ENCODE peak calls at places on chromosome X, in seven cellular contexts. X is stimulated activated CD4-positive, alpha-beta T cell treated with anti-CD3 and anti-CD28 coated beads, Interleukin-15, amount 100 ng/mL, for 1 hour; H is RPMI7951; K is neural crest cell; O is effector memory CD8-positive, alpha-beta T cell; W is A549; D is naive B cell. U is an unnamed sample.
A peak's percentile ranks its signal among the peaks of the same experiment; 100 is the strongest.

GRCh38 chrX:19514791-19515614 is at the start of gene MAP3K15:
- DNase-seq in D (no peak), W (peak; percentile 70), K (peak; percentile 29), X (no peak), O (no peak), H (peak; percentile 18), U (no peak)

GRCh38 chrX:33970028-33970932 is 161.8 kb downstream of the FAM47A start:
- DNase-seq in K (no peak), D (no peak), W (no peak), O (no peak), X (no peak), H (no peak), U (no peak)

GRCh38 chrX:13029341-13029740 is 15.1 kb downstream of the FAM9C start:
- DNase-seq in W (peak; percentile 87), D (no peak), X (no peak), O (no peak), H (peak; percentile 66), K (no peak), U (no peak)

GRCh38 chrX:37926700-37927099 is 79.3 kb upstream of the DYNLT3 start:
- DNase-seq in D (no peak), W (peak; percentile 25), X (no peak), K (no peak), H (peak; percentile 60), O (no peak), U (no peak)

GRCh38 chrX:43469391-43470054 is 186.6 kb upstream of the MAOA start:
- DNase-seq in X (no peak), W (no peak), K (no peak), H (no peak), O (no peak), D (no peak), U (no peak)

GRCh38 chrX:138411048-138411447 is 300.5 kb downstream of the FGF13 start:
- DNase-seq in K (no peak), O (no peak), D (no peak), H (no peak), W (no peak), X (no peak), U (no peak)

GRCh38 chrX:9816094-9816700 is 30.0 kb downstream of the SHROOM2 start:
- DNase-seq in D (no peak), X (no peak), O (no peak), W (no peak), K (no peak), H (peak; percentile 95), U (peak; percentile 80)

GRCh38 chrX:38817004-38817703 is 15.9 kb downstream of the MID1IP1 start:
- DNase-seq in O (no peak), K (no peak), H (peak; percentile 45), W (peak; percentile 23), D (no peak), X (no peak), U (no peak)

GRCh38 chrX:47576021-47576898 is 6.0 kb upstream of the TIMP1 start:
- DNase-seq in K (no peak), X (no peak), O (no peak), D (no peak), H (no peak), W (no peak), U (no peak)

GRCh38 chrX:131792356-131792749 is 230.7 kb upstream of the STK26 start:
- DNase-seq in W (peak; percentile 96), D (peak; percentile 86), K (no peak), O (no peak), H (no peak), X (no peak), U (no peak)

GRCh38 chrX:74458738-74459137 is 37.4 kb downstream of the SLC16A2 start:
- DNase-seq in X (no peak), K (no peak), D (no peak), W (peak; percentile 37), O (no peak), H (peak; percentile 82), U (no peak)

GRCh38 chrX:154313147-154313546 is 17.6 kb downstream of the TKTL1 start:
- DNase-seq in K (peak; percentile 24), D (no peak), O (no peak), H (peak; percentile 10), X (no peak), W (no peak), U (peak; percentile 28)

GRCh38 chrX:154019061-154019621 is 561 bp downstream of the IRAK1 start:
- DNase-seq in H (no peak), K (no peak), W (no peak), D (peak; percentile 17), O (no peak), X (no peak), U (no peak)

GRCh38 chrX:140505421-140506337 is 810 bp upstream of the SOX3 start:
- DNase-seq in W (no peak), H (no peak), K (peak; percentile 50), D (no peak), X (no peak), O (no peak), U (no peak)

GRCh38 chrX:130896026-130896425 is 7.0 kb downstream of the ENOX2 start:
- DNase-seq in D (no peak), K (no peak), O (no peak), H (no peak), W (no peak), X (no peak), U (no peak)

GRCh38 chrX:74529311-74529710 is 85.1 kb downstream of the RLIM start:
- DNase-seq in K (no peak), O (no peak), D (no peak), H (no peak), W (no peak), X (no peak), U (no peak)

GRCh38 chrX:23864719-23865349 is 42.9 kb downstream of the APOO start:
- DNase-seq in H (no peak), X (no peak), K (no peak), D (no peak), O (no peak), W (no peak), U (no peak)

GRCh38 chrX:29662101-29662500 is 553.3 kb upstream of the MAGEB2 start:
- DNase-seq in D (no peak), H (peak; percentile 89), O (no peak), K (no peak), W (peak; percentile 90), X (no peak), U (no peak)

GRCh38 chrX:109578916-109579315 is 42.3 kb downstream of the NXT2 start:
- DNase-seq in D (no peak), O (no peak), K (no peak), H (no peak), X (no peak), W (no peak), U (no peak)

GRCh38 chrX:71991164-71991563 is 80.5 kb downstream of the NHSL2 start:
- DNase-seq in H (no peak), K (no peak), O (no peak), W (no peak), D (no peak), X (no peak), U (no peak)

GRCh38 chrX:7068939-7069367 is 78.6 kb upstream of the STS start:
- DNase-seq in K (no peak), O (no peak), D (no peak), H (peak; percentile 92), X (no peak), W (no peak), U (peak; percentile 48)

GRCh38 chrX:149039057-149039456 is 466.0 kb downstream of the IDS start:
- DNase-seq in X (no peak), W (no peak), K (no peak), O (no peak), D (no peak), H (no peak), U (no peak)

GRCh38 chrX:21838937-21839333 is 482 bp upstream of the MBTPS2 start:
- DNase-seq in H (peak; percentile 24), D (no peak), X (no peak), W (peak; percentile 34), O (no peak), K (no peak), U (no peak)

GRCh38 chrX:2385224-2385623 is 115.6 kb downstream of the DHRSX start:
- DNase-seq in K (no peak), D (no peak), W (peak; percentile 69), X (no peak), O (no peak), H (peak; percentile 82), U (peak; percentile 70)

GRCh38 chrX:39969826-39970569 is 127.8 kb downstream of the BCOR start:
- DNase-seq in O (no peak), X (no peak), H (no peak), W (no peak), D (no peak), K (no peak), U (no peak)

GRCh38 chrX:134529481-134529880 is 69.5 kb downstream of the HPRT1 start:
- DNase-seq in X (no peak), W (no peak), D (no peak), H (no peak), K (no peak), O (no peak), U (no peak)

GRCh38 chrX:70432936-70433847 is 10.1 kb downstream of the GDPD2 start:
- DNase-seq in W (no peak), D (no peak), X (no peak), O (no peak), K (no peak), H (no peak), U (no peak)

GRCh38 chrX:122866527-122866926 is 317.6 kb upstream of the GRIA3 start:
- DNase-seq in H (peak; percentile 83), X (no peak), O (no peak), D (no peak), K (no peak), W (peak; percentile 55), U (no peak)

GRCh38 chrX:72705111-72705510 is 9.0 kb downstream of the PHKA1 start:
- DNase-seq in X (no peak), D (no peak), K (no peak), W (no peak), H (no peak), O (no peak), U (no peak)

GRCh38 chrX:10447577-10448214 is 172.7 kb downstream of the MID1 start:
- DNase-seq in X (no peak), D (no peak), K (no peak), O (no peak), W (peak; percentile 17), H (peak; percentile 56), U (peak; percentile 80)

GRCh38 chrX:15909605-15910004 is 55.0 kb upstream of the AP1S2 start:
- DNase-seq in X (no peak), D (no peak), W (no peak), K (no peak), O (no peak), H (no peak), U (no peak)

GRCh38 chrX:46643636-46644035 is 70.1 kb downstream of the CHST7 start:
- DNase-seq in H (no peak), K (no peak), O (no peak), W (no peak), D (no peak), X (no peak), U (no peak)

GRCh38 chrX:19611636-19612376 is 96.5 kb upstream of the MAP3K15 start:
- DNase-seq in W (no peak), O (no peak), X (no peak), K (no peak), D (no peak), H (no peak), U (peak; percentile 70)

GRCh38 chrX:104334971-104335370 is 80.2 kb upstream of the ESX1 start:
- DNase-seq in K (no peak), W (no peak), O (no peak), X (no peak), H (no peak), D (no peak), U (no peak)

GRCh38 chrX:31555506-31555905 is 483.7 kb upstream of the FTHL17 start:
- DNase-seq in D (no peak), H (no peak), X (no peak), O (no peak), K (no peak), W (no peak), U (no peak)

GRCh38 chrX:83008415-83008814 is 499.7 kb upstream of the POU3F4 start:
- DNase-seq in X (no peak), D (no peak), H (peak; percentile 0), O (no peak), K (no peak), W (peak; percentile 1), U (peak; percentile 0)

GRCh38 chrX:16873106-16873505 is 2.9 kb upstream of the RBBP7 start:
- DNase-seq in W (no peak), O (no peak), D (no peak), X (no peak), K (no peak), H (no peak), U (no peak)

U was measured in foreskin melanocyte.